ENCODE peak calls at places on chromosomes 11 and 22, in four cellular contexts. One of them, this sample, is unnamed.

GRCh38 chr11:110763249-110764011 is 51.2 kb upstream of the ARHGAP20 start:
- DNase-seq in T47D: peak
- DNase-seq in MM.1S: no peak
- DNase-seq in dermis microvascular lymphatic vessel endothelial cell: no peak
- DNase-seq in this sample: peak

GRCh38 chr11:122175316-122175715 is 59.3 kb upstream of the BLID start:
- DNase-seq in T47D: no peak
- DNase-seq in MM.1S: no peak
- DNase-seq in dermis microvascular lymphatic vessel endothelial cell: no peak
- DNase-seq in this sample: peak

GRCh38 chr22:47621253-47621652 is 858.8 kb downstream of the TBC1D22A start:
- DNase-seq in T47D: no peak
- DNase-seq in MM.1S: no peak
- DNase-seq in dermis microvascular lymphatic vessel endothelial cell: no peak
- DNase-seq in this sample: no peak

GRCh38 chr22:19525666-19526065 is 1.5 kb upstream of the CLDN5 start:
- DNase-seq in T47D: no peak
- DNase-seq in MM.1S: no peak
- DNase-seq in dermis microvascular lymphatic vessel endothelial cell: no peak
- DNase-seq in this sample: no peak

GRCh38 chr11:72088076-72088806 is 7.6 kb downstream of the LRRC51 start:
- DNase-seq in T47D: no peak
- DNase-seq in MM.1S: no peak
- DNase-seq in dermis microvascular lymphatic vessel endothelial cell: no peak
- DNase-seq in this sample: no peak

GRCh38 chr11:120200677-120201076 is 10.2 kb upstream of the OAF start:
- DNase-seq in T47D: no peak
- DNase-seq in MM.1S: no peak
- DNase-seq in dermis microvascular lymphatic vessel endothelial cell: no peak
- DNase-seq in this sample: no peak

GRCh38 chr22:35555351-35555915 is 14.8 kb downstream of the RASD2 start:
- DNase-seq in T47D: no peak
- DNase-seq in MM.1S: no peak
- DNase-seq in dermis microvascular lymphatic vessel endothelial cell: no peak
- DNase-seq in this sample: peak

GRCh38 chr11:8693555-8693954 is 11.0 kb downstream of the RPL27A start:
- DNase-seq in T47D: no peak
- DNase-seq in MM.1S: no peak
- DNase-seq in dermis microvascular lymphatic vessel endothelial cell: no peak
- DNase-seq in this sample: no peak

GRCh38 chr11:73163638-73164174 is 21.6 kb upstream of the FCHSD2 start:
- DNase-seq in T47D: peak
- DNase-seq in MM.1S: no peak
- DNase-seq in dermis microvascular lymphatic vessel endothelial cell: no peak
- DNase-seq in this sample: no peak

GRCh38 chr11:128095459-128096096 is 491.8 kb downstream of the ETS1 start:
- DNase-seq in T47D: peak
- DNase-seq in MM.1S: no peak
- DNase-seq in dermis microvascular lymphatic vessel endothelial cell: peak
- DNase-seq in this sample: peak

GRCh38 chr11:78752528-78752927 is 177.9 kb upstream of the NARS2 start:
- DNase-seq in T47D: no peak
- DNase-seq in MM.1S: no peak
- DNase-seq in dermis microvascular lymphatic vessel endothelial cell: no peak
- DNase-seq in this sample: no peak

GRCh38 chr11:98453378-98453777 is 567.4 kb upstream of the CNTN5 start:
- DNase-seq in T47D: no peak
- DNase-seq in MM.1S: no peak
- DNase-seq in dermis microvascular lymphatic vessel endothelial cell: no peak
- DNase-seq in this sample: no peak

GRCh38 chr22:41528938-41529561 is 15.2 kb downstream of the POLR3H start:
- DNase-seq in T47D: no peak
- DNase-seq in MM.1S: no peak
- DNase-seq in dermis microvascular lymphatic vessel endothelial cell: no peak
- DNase-seq in this sample: no peak

GRCh38 chr22:42414565-42415298 is 17.5 kb downstream of the NFAM1 start:
- DNase-seq in T47D: no peak
- DNase-seq in MM.1S: no peak
- DNase-seq in dermis microvascular lymphatic vessel endothelial cell: no peak
- DNase-seq in this sample: no peak